ENCODE peak calls at places on chromosomes 11 and 22, in seven cellular contexts. One of them, this sample, is unnamed.

GRCh38 chr11:69005631-69006368 is 7.2 kb downstream of the MRGPRF start:
- DNase-seq in CD8-positive, alpha-beta T cell: no peak
- DNase-seq in neural progenitor cell: no peak
- DNase-seq in stimulated activated CD4-positive, alpha-beta T cell treated with anti-CD3 and anti-CD28 coated beads, Interleukin-12 subunit alpha, Interleukin-12 subunit beta, amount 100 ng/mL, for 4 hours: no peak
- DNase-seq in stromal cell of bone marrow: no peak
- DNase-seq in sciatic nerve: peak
- DNase-seq in iris pigment epithelial cell: no peak
- DNase-seq in this sample: no peak

GRCh38 chr11:69000831-69001245 is 12.2 kb downstream of the MRGPRF start:
- DNase-seq in neural progenitor cell: no peak
- DNase-seq in sciatic nerve: peak
- DNase-seq in iris pigment epithelial cell: peak
- DNase-seq in stromal cell of bone marrow: peak
- DNase-seq in CD8-positive, alpha-beta T cell: no peak
- DNase-seq in stimulated activated CD4-positive, alpha-beta T cell treated with anti-CD3 and anti-CD28 coated beads, Interleukin-12 subunit alpha, Interleukin-12 subunit beta, amount 100 ng/mL, for 4 hours: no peak
- DNase-seq in this sample: no peak

GRCh38 chr22:49366437-49366836 is 461.2 kb downstream of the BRD1 start:
- DNase-seq in iris pigment epithelial cell: no peak
- DNase-seq in CD8-positive, alpha-beta T cell: no peak
- DNase-seq in stimulated activated CD4-positive, alpha-beta T cell treated with anti-CD3 and anti-CD28 coated beads, Interleukin-12 subunit alpha, Interleukin-12 subunit beta, amount 100 ng/mL, for 4 hours: no peak
- DNase-seq in stromal cell of bone marrow: no peak
- DNase-seq in sciatic nerve: peak
- DNase-seq in neural progenitor cell: no peak
- DNase-seq in this sample: no peak

GRCh38 chr11:68950776-68951175 is 30.0 kb downstream of the MRGPRD start:
- DNase-seq in CD8-positive, alpha-beta T cell: no peak
- DNase-seq in stromal cell of bone marrow: no peak
- DNase-seq in iris pigment epithelial cell: no peak
- DNase-seq in sciatic nerve: no peak
- DNase-seq in stimulated activated CD4-positive, alpha-beta T cell treated with anti-CD3 and anti-CD28 coated beads, Interleukin-12 subunit alpha, Interleukin-12 subunit beta, amount 100 ng/mL, for 4 hours: no peak
- DNase-seq in neural progenitor cell: peak
- DNase-seq in this sample: no peak

GRCh38 chr11:96388891-96389603 is 665 bp downstream of the CCDC82 start:
- DNase-seq in iris pigment epithelial cell: no peak
- DNase-seq in stimulated activated CD4-positive, alpha-beta T cell treated with anti-CD3 and anti-CD28 coated beads, Interleukin-12 subunit alpha, Interleukin-12 subunit beta, amount 100 ng/mL, for 4 hours: no peak
- DNase-seq in stromal cell of bone marrow: peak
- DNase-seq in neural progenitor cell: peak
- DNase-seq in CD8-positive, alpha-beta T cell: no peak
- DNase-seq in sciatic nerve: no peak
- DNase-seq in this sample: no peak

GRCh38 chr11:23995891-23996290 is 501.0 kb upstream of the LUZP2 start:
- DNase-seq in stromal cell of bone marrow: no peak
- DNase-seq in neural progenitor cell: no peak
- DNase-seq in iris pigment epithelial cell: peak
- DNase-seq in sciatic nerve: no peak
- DNase-seq in stimulated activated CD4-positive, alpha-beta T cell treated with anti-CD3 and anti-CD28 coated beads, Interleukin-12 subunit alpha, Interleukin-12 subunit beta, amount 100 ng/mL, for 4 hours: no peak
- DNase-seq in CD8-positive, alpha-beta T cell: no peak
- DNase-seq in this sample: no peak

GRCh38 chr11:130025371-130025770 is 22.7 kb upstream of the PRDM10 start:
- DNase-seq in stromal cell of bone marrow: no peak
- DNase-seq in CD8-positive, alpha-beta T cell: no peak
- DNase-seq in iris pigment epithelial cell: no peak
- DNase-seq in stimulated activated CD4-positive, alpha-beta T cell treated with anti-CD3 and anti-CD28 coated beads, Interleukin-12 subunit alpha, Interleukin-12 subunit beta, amount 100 ng/mL, for 4 hours: no peak
- DNase-seq in neural progenitor cell: no peak
- DNase-seq in sciatic nerve: no peak
- DNase-seq in this sample: no peak

GRCh38 chr11:60343094-60343704 is 16.1 kb downstream of the MS4A6E start:
- DNase-seq in stimulated activated CD4-positive, alpha-beta T cell treated with anti-CD3 and anti-CD28 coated beads, Interleukin-12 subunit alpha, Interleukin-12 subunit beta, amount 100 ng/mL, for 4 hours: no peak
- DNase-seq in iris pigment epithelial cell: peak
- DNase-seq in neural progenitor cell: peak
- DNase-seq in sciatic nerve: no peak
- DNase-seq in CD8-positive, alpha-beta T cell: no peak
- DNase-seq in stromal cell of bone marrow: no peak
- DNase-seq in this sample: no peak

GRCh38 chr22:37316875-37317371 is 34.6 kb downstream of the CYTH4 start:
- DNase-seq in neural progenitor cell: peak
- DNase-seq in sciatic nerve: peak
- DNase-seq in iris pigment epithelial cell: peak
- DNase-seq in stimulated activated CD4-positive, alpha-beta T cell treated with anti-CD3 and anti-CD28 coated beads, Interleukin-12 subunit alpha, Interleukin-12 subunit beta, amount 100 ng/mL, for 4 hours: peak
- DNase-seq in stromal cell of bone marrow: peak
- DNase-seq in CD8-positive, alpha-beta T cell: peak
- DNase-seq in this sample: peak

GRCh38 chr22:27866136-27867091 is 52.6 kb downstream of the PITPNB start:
- DNase-seq in CD8-positive, alpha-beta T cell: no peak
- DNase-seq in neural progenitor cell: no peak
- DNase-seq in iris pigment epithelial cell: peak
- DNase-seq in stromal cell of bone marrow: peak
- DNase-seq in sciatic nerve: no peak
- DNase-seq in stimulated activated CD4-positive, alpha-beta T cell treated with anti-CD3 and anti-CD28 coated beads, Interleukin-12 subunit alpha, Interleukin-12 subunit beta, amount 100 ng/mL, for 4 hours: no peak
- DNase-seq in this sample: no peak

GRCh38 chr11:93740031-93740801 is 1.1 kb downstream of the TAF1D start:
- DNase-seq in sciatic nerve: no peak
- DNase-seq in iris pigment epithelial cell: peak
- DNase-seq in stromal cell of bone marrow: no peak
- DNase-seq in neural progenitor cell: peak
- DNase-seq in CD8-positive, alpha-beta T cell: no peak
- DNase-seq in stimulated activated CD4-positive, alpha-beta T cell treated with anti-CD3 and anti-CD28 coated beads, Interleukin-12 subunit alpha, Interleukin-12 subunit beta, amount 100 ng/mL, for 4 hours: peak
- DNase-seq in this sample: no peak

GRCh38 chr11:2886936-2887335 is 1.4 kb upstream of the CDKN1C start:
- DNase-seq in iris pigment epithelial cell: no peak
- DNase-seq in stimulated activated CD4-positive, alpha-beta T cell treated with anti-CD3 and anti-CD28 coated beads, Interleukin-12 subunit alpha, Interleukin-12 subunit beta, amount 100 ng/mL, for 4 hours: no peak
- DNase-seq in CD8-positive, alpha-beta T cell: no peak
- DNase-seq in stromal cell of bone marrow: no peak
- DNase-seq in sciatic nerve: no peak
- DNase-seq in neural progenitor cell: peak
- DNase-seq in this sample: no peak

GRCh38 chr11:11465280-11465679 is 112.2 kb upstream of the CSNK2A3 start:
- DNase-seq in CD8-positive, alpha-beta T cell: no peak
- DNase-seq in iris pigment epithelial cell: no peak
- DNase-seq in neural progenitor cell: no peak
- DNase-seq in stromal cell of bone marrow: no peak
- DNase-seq in stimulated activated CD4-positive, alpha-beta T cell treated with anti-CD3 and anti-CD28 coated beads, Interleukin-12 subunit alpha, Interleukin-12 subunit beta, amount 100 ng/mL, for 4 hours: no peak
- DNase-seq in sciatic nerve: no peak
- DNase-seq in this sample: no peak

GRCh38 chr22:23149743-23150238 is 4.5 kb downstream of the RAB36 start:
- DNase-seq in sciatic nerve: no peak
- DNase-seq in stimulated activated CD4-positive, alpha-beta T cell treated with anti-CD3 and anti-CD28 coated beads, Interleukin-12 subunit alpha, Interleukin-12 subunit beta, amount 100 ng/mL, for 4 hours: no peak
- DNase-seq in neural progenitor cell: no peak
- DNase-seq in CD8-positive, alpha-beta T cell: no peak
- DNase-seq in stromal cell of bone marrow: no peak
- DNase-seq in iris pigment epithelial cell: no peak
- DNase-seq in this sample: no peak

GRCh38 chr11:44007746-44008501 is 39.9 kb upstream of the ACCSL start:
- DNase-seq in neural progenitor cell: no peak
- DNase-seq in stromal cell of bone marrow: no peak
- DNase-seq in CD8-positive, alpha-beta T cell: no peak
- DNase-seq in sciatic nerve: no peak
- DNase-seq in stimulated activated CD4-positive, alpha-beta T cell treated with anti-CD3 and anti-CD28 coated beads, Interleukin-12 subunit alpha, Interleukin-12 subunit beta, amount 100 ng/mL, for 4 hours: no peak
- DNase-seq in iris pigment epithelial cell: no peak
- DNase-seq in this sample: no peak

GRCh38 chr11:71179877-71180276 is 72.5 kb downstream of the SHANK2 start:
- DNase-seq in stimulated activated CD4-positive, alpha-beta T cell treated with anti-CD3 and anti-CD28 coated beads, Interleukin-12 subunit alpha, Interleukin-12 subunit beta, amount 100 ng/mL, for 4 hours: no peak
- DNase-seq in sciatic nerve: no peak
- DNase-seq in neural progenitor cell: no peak
- DNase-seq in CD8-positive, alpha-beta T cell: no peak
- DNase-seq in stromal cell of bone marrow: no peak
- DNase-seq in iris pigment epithelial cell: no peak
- DNase-seq in this sample: no peak

This sample was measured in CD4-positive, alpha-beta memory T cell.